ENCODE peak calls at places on chromosomes 4 and X, in four cellular contexts. J is Right ventricle myocardium superior; C is activated CD4-positive, CD25-positive, alpha-beta regulatory T cell; L is omental fat pad. N is an unnamed sample.

GRCh38 chr4:23924556-23924955 is 34.7 kb upstream of the PPARGC1A start:
- DNase-seq in J (no peak), C (no peak), L (no peak), N (no peak)

GRCh38 chr4:7254736-7255487 is 62.6 kb downstream of the SORCS2 start:
- DNase-seq in J (peak; percentile 42), C (no peak), L (no peak), N (no peak)

GRCh38 chrX:11908371-11908770 is 150.3 kb downstream of the MSL3 start:
- DNase-seq in J (no peak), C (no peak), L (no peak), N (no peak)

GRCh38 chrX:155094468-155095061 is 23.3 kb downstream of the BRCC3 start:
- DNase-seq in J (no peak), C (no peak), L (no peak), N (no peak)

GRCh38 chrX:39645059-39645895 is 452.5 kb downstream of the BCOR start:
- DNase-seq in J (peak; percentile 76), C (no peak), L (peak; percentile 31), N (no peak)

GRCh38 chr4:78242071-78242470 is 184.9 kb downstream of the FRAS1 start:
- DNase-seq in J (no peak), C (no peak), L (no peak), N (no peak)

GRCh38 chr4:141081921-141082381 is 51.3 kb downstream of the RNF150 start:
- DNase-seq in J (no peak), C (no peak), L (no peak), N (no peak)

GRCh38 chr4:159199827-159200226 is 96.9 kb downstream of the RAPGEF2 start:
- DNase-seq in J (no peak), C (no peak), L (no peak), N (no peak)

GRCh38 chrX:111869639-111870034 is 6.3 kb upstream of the TRPC5OS start:
- DNase-seq in J (no peak), C (no peak), L (no peak), N (no peak)

GRCh38 chr4:106529348-106530033 is 160.9 kb upstream of the GIMD1 start:
- DNase-seq in J (no peak), C (no peak), L (no peak), N (no peak)

GRCh38 chrX:103211012-103211715 is 3.7 kb upstream of the BEX4 start:
- DNase-seq in J (no peak), C (peak; percentile 2), L (no peak), N (no peak)

GRCh38 chr4:53586121-53586816 is 5.0 kb downstream of the LNX1 start:
- DNase-seq in J (no peak), C (no peak), L (no peak), N (no peak)

GRCh38 chr4:107518076-107518475 is 202.0 kb downstream of the PAPSS1 start:
- DNase-seq in J (no peak), C (no peak), L (no peak), N (no peak)

GRCh38 chrX:21412029-21412428 is 37.8 kb downstream of the CNKSR2 start:
- DNase-seq in J (no peak), C (no peak), L (no peak), N (no peak)

GRCh38 chrX:57900961-57901360 is 9.3 kb downstream of the ZXDA start:
- DNase-seq in J (no peak), C (no peak), L (no peak), N (no peak)

GRCh38 chr4:37628977-37629609 is 57.1 kb downstream of the RELL1 start:
- DNase-seq in J (no peak), C (no peak), L (peak; percentile 31), N (no peak)

GRCh38 chr4:102196221-102196620 is 149.1 kb downstream of the SLC39A8 start:
- DNase-seq in J (no peak), C (no peak), L (no peak), N (no peak)

GRCh38 chrX:101759000-101759399 is 99.3 kb upstream of the ARMCX2 start:
- DNase-seq in J (peak; percentile 31), C (no peak), L (no peak), N (no peak)

GRCh38 chr4:1578968-1579833 is 104.9 kb downstream of the FAM53A start:
- DNase-seq in J (peak; percentile 92), C (peak; percentile 60), L (peak; percentile 42), N (peak; percentile 66)

GRCh38 chr4:110104661-110105060 is 93.8 kb downstream of the ELOVL6 start:
- DNase-seq in J (no peak), C (no peak), L (no peak), N (no peak)

GRCh38 chr4:25862411-25863346 is at the start of gene SEL1L3:
- DNase-seq in J (peak; percentile 53), C (peak; percentile 30), L (no peak), N (peak; percentile 66)

GRCh38 chr4:2712261-2712842 is 43.8 kb downstream of the TNIP2 start:
- DNase-seq in J (no peak), C (no peak), L (no peak), N (no peak)

GRCh38 chr4:149983931-149984330 is 94.3 kb upstream of the DCLK2 start:
- DNase-seq in J (no peak), C (no peak), L (no peak), N (no peak)

GRCh38 chr4:6617246-6617645 is 23.2 kb upstream of the MRFAP1 start:
- DNase-seq in J (no peak), C (no peak), L (no peak), N (no peak)

GRCh38 chr4:73401412-73401811 is 2.7 kb upstream of the ALB start:
- DNase-seq in J (no peak), C (no peak), L (no peak), N (no peak)

GRCh38 chrX:135557344-135557743 is 36.9 kb downstream of the INTS6L start:
- DNase-seq in J (no peak), C (no peak), L (no peak), N (no peak)

GRCh38 chrX:70174754-70175153 is 2.5 kb upstream of the DGAT2L6 start:
- DNase-seq in J (no peak), C (no peak), L (no peak), N (no peak)

GRCh38 chr4:100632163-100632562 is 114.3 kb upstream of the EMCN start:
- DNase-seq in J (no peak), C (no peak), L (no peak), N (no peak)

GRCh38 chr4:89800012-89800516 is 36.9 kb downstream of the SNCA start:
- DNase-seq in J (no peak), C (no peak), L (no peak), N (no peak)

GRCh38 chrX:141278306-141278705 is 36.0 kb upstream of the SPANXC start:
- DNase-seq in J (no peak), C (no peak), L (no peak), N (no peak)

GRCh38 chr4:118270492-118270891 is 82.3 kb downstream of the PRSS12 start:
- DNase-seq in J (no peak), C (no peak), L (no peak), N (no peak)

GRCh38 chrX:119238557-119238956 is 2.5 kb downstream of the PGRMC1 start:
- DNase-seq in J (no peak), C (no peak), L (no peak), N (no peak)

GRCh38 chr4:188127157-188127874 is 11.9 kb upstream of the TRIML1 start:
- DNase-seq in J (no peak), C (no peak), L (no peak), N (no peak)

GRCh38 chr4:98828801-98829200 is 100.1 kb downstream of the EIF4E start:
- DNase-seq in J (no peak), C (no peak), L (no peak), N (no peak)

GRCh38 chrX:78595901-78596502 is 63.1 kb downstream of the RTL3 start:
- DNase-seq in J (no peak), C (no peak), L (no peak), N (no peak)

GRCh38 chr4:100823066-100823992 is 305.5 kb upstream of the EMCN start:
- DNase-seq in J (no peak), C (no peak), L (no peak), N (no peak)

GRCh38 chr4:140818433-140818832 is 62.2 kb upstream of the TBC1D9 start:
- DNase-seq in J (no peak), C (no peak), L (no peak), N (no peak)

GRCh38 chrX:44896566-44897186 is 23.7 kb downstream of the KDM6A start:
- DNase-seq in J (no peak), C (no peak), L (no peak), N (no peak)

GRCh38 chrX:111511477-111511876 is at the start of gene SERTM2:
- DNase-seq in J (no peak), C (no peak), L (no peak), N (no peak)